ENCODE peak calls at places on chromosomes 4 and X, in five cellular contexts. H is heart right ventricle, J is stomach, Y is psoas muscle, L is endodermal cell. V is an unnamed sample.

GRCh38 chr4:3226944-3227343 is 22.0 kb upstream of the MSANTD1 start:
- DNase-seq in H (no peak), J (no peak), Y (peak), L (no peak), V (peak)

GRCh38 chr4:134628074-134628473 is 426.5 kb upstream of the PABPC4L start:
- DNase-seq in H (no peak), J (no peak), Y (no peak), L (no peak), V (no peak)

GRCh38 chr4:15893967-15894366 is 44.6 kb downstream of the FGFBP1 start:
- DNase-seq in H (no peak), J (no peak), Y (no peak), L (no peak), V (no peak)

GRCh38 chrX:57677132-57677858 is 2.8 kb downstream of the NLRP2B start:
- DNase-seq in H (no peak), J (no peak), Y (no peak), L (no peak), V (no peak)

GRCh38 chrX:134026732-134027311 is 41.4 kb upstream of the GPC3 start:
- DNase-seq in H (peak), J (peak), Y (no peak), L (peak), V (no peak)

GRCh38 chrX:110123331-110123782 is 120.4 kb downstream of the TMEM164 start:
- DNase-seq in H (no peak), J (no peak), Y (no peak), L (no peak), V (no peak)

GRCh38 chr4:108048997-108049396 is 59.3 kb downstream of the HADH start:
- DNase-seq in H (no peak), J (no peak), Y (no peak), L (no peak), V (no peak)

GRCh38 chr4:150316332-150317205 is 238.3 kb downstream of the DCLK2 start:
- DNase-seq in H (no peak), J (no peak), Y (no peak), L (no peak), V (no peak)

GRCh38 chrX:82141942-82142341 is 940.0 kb downstream of the SH3BGRL start:
- DNase-seq in H (no peak), J (no peak), Y (no peak), L (no peak), V (no peak)

GRCh38 chr4:184232212-184232611 is 14.5 kb upstream of the ENPP6 start:
- DNase-seq in H (no peak), J (no peak), Y (no peak), L (no peak), V (no peak)

GRCh38 chrX:153571159-153571908 is 27.6 kb downstream of the CCNQ start:
- DNase-seq in H (no peak), J (no peak), Y (no peak), L (no peak), V (no peak)

GRCh38 chr4:94803181-94803580 is 45.4 kb downstream of the BMPR1B start:
- DNase-seq in H (no peak), J (no peak), Y (no peak), L (no peak), V (no peak)

GRCh38 chrX:152663086-152663485 is 25.4 kb downstream of the GABRQ start:
- DNase-seq in H (no peak), J (no peak), Y (no peak), L (no peak), V (no peak)

GRCh38 chr4:158630893-158631292 is 40.8 kb downstream of the C4orf46 start:
- DNase-seq in H (peak), J (no peak), Y (no peak), L (no peak), V (no peak)

GRCh38 chr4:1588306-1588705 is 95.8 kb downstream of the FAM53A start:
- DNase-seq in H (no peak), J (no peak), Y (no peak), L (peak), V (no peak)

GRCh38 chr4:151418385-151418784 is 9.4 kb downstream of the FHIP1A start:
- DNase-seq in H (no peak), J (no peak), Y (no peak), L (no peak), V (no peak)

GRCh38 chr4:159487284-159487747 is 384.4 kb downstream of the RAPGEF2 start:
- DNase-seq in H (peak), J (peak), Y (peak), L (peak), V (peak)

GRCh38 chrX:153688900-153689590 is 1.3 kb downstream of the SLC6A8 start:
- DNase-seq in H (peak), J (peak), Y (peak), L (no peak), V (peak)

DNA sequence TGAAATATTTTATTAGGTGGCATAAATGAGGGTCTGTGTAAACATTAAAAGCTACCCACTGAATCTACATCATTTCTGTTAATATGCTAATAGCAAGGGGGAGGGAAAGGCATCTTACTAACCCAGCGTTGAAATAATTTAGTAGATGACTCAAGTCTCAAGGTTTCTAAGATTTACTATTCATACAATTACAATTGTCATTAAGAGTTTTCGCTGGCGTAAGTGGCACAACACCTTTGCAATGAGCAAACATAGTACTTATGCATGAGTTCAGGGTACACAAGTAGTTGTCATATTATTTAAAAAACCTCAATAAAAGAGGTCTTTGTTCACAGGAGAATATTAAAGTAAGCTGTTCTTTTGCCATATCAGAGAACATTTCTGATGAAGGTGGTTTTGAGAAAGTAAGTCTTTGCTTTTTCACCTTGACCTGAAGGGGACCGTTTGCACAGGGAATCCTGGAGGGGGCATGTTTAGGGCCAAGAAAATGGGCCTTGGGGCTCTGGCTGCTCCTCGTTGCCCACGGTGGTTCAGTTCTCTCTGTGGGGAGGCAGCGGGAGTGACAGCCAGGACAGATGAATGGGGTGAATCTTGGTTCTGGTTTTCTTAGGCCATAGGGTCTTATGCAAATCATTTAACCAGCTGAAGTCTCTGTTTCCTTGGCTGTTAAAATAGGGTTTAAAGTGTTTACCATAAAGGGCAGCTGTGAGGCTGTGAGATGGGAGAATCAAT is 4.4 kb upstream of the RHOH start:
- DNase-seq in H (no peak), J (no peak), Y (no peak), L (no peak), V (no peak)
- H3K27ac ChIP-seq in H (peak), J (peak), Y (no peak), L (no peak), V (no peak)

DNA sequence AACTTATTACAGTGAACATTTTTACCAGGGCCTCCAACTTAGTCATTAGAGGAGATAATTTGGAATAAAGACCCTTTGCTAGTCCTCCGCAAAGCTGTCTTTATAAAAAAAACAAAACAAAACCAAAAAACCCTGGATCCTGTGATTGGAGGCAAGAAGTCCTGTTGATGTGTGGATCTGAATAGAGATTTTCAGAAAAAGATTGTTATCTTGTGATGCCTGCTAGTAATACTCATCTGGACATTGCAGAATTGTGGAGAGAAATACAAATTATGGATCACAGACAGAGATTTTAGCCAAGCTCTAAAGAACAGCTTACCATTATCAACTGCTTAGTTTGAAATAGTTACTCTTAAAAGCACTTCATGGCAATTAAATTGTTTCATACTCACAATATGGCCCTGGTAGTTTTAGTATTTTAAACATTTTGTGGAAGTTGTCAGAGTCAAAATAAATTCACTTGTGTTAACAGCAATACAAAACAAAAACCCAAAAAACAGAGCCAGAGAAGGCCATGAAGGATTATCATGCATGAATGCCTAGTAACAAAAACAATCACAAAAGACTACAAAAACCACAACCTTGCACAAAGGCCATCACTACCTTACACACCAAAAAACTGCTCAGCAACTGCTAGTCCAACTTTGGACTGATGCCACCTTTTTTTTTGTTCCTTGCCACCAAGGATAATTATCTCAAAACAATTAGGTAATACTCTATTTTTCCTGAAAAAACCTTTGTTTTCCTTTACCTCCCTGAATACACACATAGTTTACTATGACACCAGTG is 514.5 kb upstream of the SLIT2 start:
- DNase-seq in H (no peak), J (no peak), Y (no peak), L (no peak), V (no peak)
- TF ChIP-seq CTCF in H (no peak), J (no peak), Y (no peak), L (no peak), V (no peak)

GRCh38 chrX:78950157-78950556 is 5.0 kb downstream of the P2RY10 start:
- DNase-seq in H (no peak), J (no peak), Y (no peak), L (no peak), V (no peak)
- H3K4me3 ChIP-seq in H (no peak), J (no peak), Y (no peak), L (no peak), V (no peak)

DNA sequence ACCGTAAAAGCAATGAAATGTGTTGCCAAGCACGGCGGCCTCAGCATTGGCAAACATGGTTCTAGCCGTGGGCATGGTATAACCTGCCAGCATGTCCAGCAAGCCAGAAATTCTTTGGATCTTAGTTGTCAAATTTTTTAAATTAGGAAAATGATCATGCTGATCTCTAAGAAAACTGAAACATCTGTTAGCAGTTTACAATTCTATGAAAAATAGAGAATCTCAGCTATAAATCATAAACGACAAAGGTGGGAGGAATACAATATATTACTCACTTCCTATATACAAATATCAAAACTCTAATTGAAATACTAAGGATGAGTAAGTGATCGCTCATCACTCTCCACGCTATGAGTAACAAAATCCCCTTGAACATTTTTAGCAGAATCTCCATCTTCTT is 130.3 kb downstream of the ADGRA3 start:
- DNase-seq in H (no peak), J (no peak), Y (no peak), L (no peak), V (no peak)
- H3K27ac ChIP-seq in H (no peak), J (no peak), Y (no peak), L (no peak), V (no peak)

GRCh38 chr4:44580231-44580630 is 71.2 kb downstream of the YIPF7 start:
- DNase-seq in H (no peak), J (no peak), Y (no peak), L (no peak), V (no peak)

GRCh38 chr4:44578954-44579353 is 72.5 kb downstream of the YIPF7 start:
- DNase-seq in H (no peak), J (no peak), Y (no peak), L (no peak), V (no peak)

GRCh38 chr4:44583393-44583792 is 68.0 kb downstream of the YIPF7 start:
- DNase-seq in H (no peak), J (no peak), Y (no peak), L (peak), V (no peak)
- TF ChIP-seq CTCF in H (no peak), J (no peak), Y (no peak), L (peak), V (no peak)

DNA sequence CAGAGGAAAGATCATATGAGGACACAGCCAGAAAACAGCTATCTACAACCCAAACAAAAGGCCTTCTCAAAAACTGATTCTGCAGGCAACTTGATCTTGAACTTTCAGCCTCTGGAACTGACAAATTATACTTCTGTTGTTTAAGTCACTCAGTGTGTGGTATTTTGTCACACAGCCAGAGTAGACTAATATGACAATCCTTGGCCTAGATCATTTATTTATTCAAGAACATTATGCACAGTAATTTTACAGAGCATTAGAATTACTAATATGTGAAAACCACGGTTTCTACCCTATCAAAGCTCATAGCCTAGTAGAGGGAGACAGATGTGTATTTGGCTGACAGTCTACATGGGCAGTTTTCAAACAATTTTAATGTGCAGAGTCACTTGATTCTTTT is 167.8 kb upstream of the PCDH18 start:
- DNase-seq in H (no peak), J (no peak), Y (no peak), L (no peak), V (no peak)
- H3K4me3 ChIP-seq in H (no peak), J (no peak), Y (no peak), L (no peak), V (no peak)

GRCh38 chr4:120007171-120007894 is 59.3 kb downstream of the MAD2L1 start:
- DNase-seq in H (no peak), J (no peak), Y (no peak), L (no peak), V (no peak)

GRCh38 chr4:120005527-120005926 is 61.1 kb downstream of the MAD2L1 start:
- DNase-seq in H (no peak), J (no peak), Y (no peak), L (no peak), V (no peak)

GRCh38 chr4:120008957-120009356 is 57.7 kb downstream of the MAD2L1 start:
- DNase-seq in H (no peak), J (no peak), Y (no peak), L (no peak), V (no peak)

GRCh38 chr4:120008075-120008474 is 58.6 kb downstream of the MAD2L1 start:
- DNase-seq in H (no peak), J (no peak), Y (no peak), L (no peak), V (no peak)

DNA sequence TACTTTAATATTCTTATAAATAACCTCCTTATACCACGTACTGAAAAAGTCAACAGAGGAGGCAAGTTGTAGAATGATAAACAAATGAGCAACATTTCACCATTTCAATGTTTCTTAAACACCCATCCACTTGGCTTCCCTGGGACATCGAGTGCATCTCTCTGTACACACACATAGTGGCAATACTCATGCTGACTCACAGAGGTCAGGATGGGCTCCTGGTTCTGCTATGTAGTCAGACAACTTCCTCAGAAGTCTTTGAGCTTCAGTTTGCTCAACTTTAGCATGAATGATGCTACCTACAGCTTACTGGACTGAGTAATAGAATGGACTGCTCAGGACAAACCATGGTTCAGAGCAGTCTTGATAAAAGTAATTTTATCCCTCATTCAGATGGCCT is 56.9 kb downstream of the MAD2L1 start:
- DNase-seq in H (no peak), J (no peak), Y (no peak), L (no peak), V (no peak)
- H3K27ac ChIP-seq in H (no peak), J (no peak), Y (no peak), L (no peak), V (no peak)

GRCh38 chr4:143558823-143559756 is 45.6 kb downstream of the SMARCA5 start:
- DNase-seq in H (peak), J (peak), Y (peak), L (peak), V (peak)
- TF ChIP-seq CTCF in H (peak), J (peak), Y (peak), L (peak), V (peak)

GRCh38 chrX:23332101-23332887 is 2.4 kb upstream of the PTCHD1 start:
- DNase-seq in H (no peak), J (no peak), Y (no peak), L (peak), V (no peak)
- H3K4me3 ChIP-seq in H (no peak), J (peak), Y (peak), L (peak), V (no peak)